ENCODE peak calls at places on chromosomes 6 and 20, in nine cellular contexts. Z is mucosa of descending colon; I is activated effector memory CD4-positive, alpha-beta T cell treated with Interleukin-2 at 50 U/mL for 16 hours; Y is T-cell; A is endothelial cell; E is IMR-90; C is activated CD4-positive, alpha-beta T cell treated with anti-CD3 and anti-CD28 coated beads, Interleukin-2, amount 50 U/mL, for 1 hour; U is GM12892; K is T1000. R is an unnamed sample.

GRCh38 chr6:41157323-41157722 is 3.2 kb upstream of the TREML1 start:
- DNase-seq in A (no peak), C (no peak), K (no peak), U (no peak), Y (no peak), E (no peak), Z (no peak), I (no peak), R (no peak)

GRCh38 chr20:51800769-51801219 is 1.5 kb downstream of the SALL4 start:
- DNase-seq in Y (no peak), E (no peak), Z (no peak), A (no peak), I (no peak), C (no peak), K (no peak), U (no peak), R (peak)

GRCh38 chr20:37797669-37798175 is 103.9 kb downstream of the CTNNBL1 start:
- DNase-seq in Y (no peak), U (no peak), Z (no peak), E (no peak), A (no peak), C (no peak), K (no peak), I (no peak), R (no peak)

GRCh38 chr6:11500008-11500407 is 37.5 kb upstream of the TMEM170B start:
- DNase-seq in A (no peak), Z (no peak), C (no peak), E (peak), K (peak), U (no peak), Y (no peak), I (no peak), R (no peak)

GRCh38 chr6:31792741-31793140 is 2.8 kb downstream of the VARS1 start:
- DNase-seq in I (no peak), A (no peak), K (no peak), Y (no peak), E (peak), U (no peak), C (no peak), Z (no peak), R (no peak)

GRCh38 chr6:16743661-16744210 is 17.5 kb downstream of the ATXN1 start:
- DNase-seq in C (no peak), Z (no peak), A (no peak), K (no peak), Y (no peak), U (no peak), E (no peak), I (no peak), R (no peak)

GRCh38 chr6:127298475-127298874 is 31.8 kb downstream of the RNF146 start:
- DNase-seq in I (no peak), Y (no peak), A (no peak), K (no peak), C (no peak), E (no peak), Z (no peak), U (no peak), R (no peak)

GRCh38 chr20:48986899-48987298 is 59.2 kb upstream of the CSE1L start:
- DNase-seq in Z (no peak), A (no peak), I (no peak), E (no peak), U (no peak), Y (no peak), C (no peak), K (no peak), R (peak)

GRCh38 chr6:44139351-44139743 is 12.0 kb downstream of the TMEM63B start:
- DNase-seq in A (no peak), Z (no peak), I (no peak), Y (no peak), C (no peak), E (no peak), U (no peak), K (no peak), R (no peak)

GRCh38 chr20:44247676-44248419 is 740 bp downstream of the GDAP1L1 start:
- DNase-seq in Y (no peak), A (peak), Z (no peak), K (no peak), I (no peak), C (peak), U (no peak), E (peak), R (peak)

GRCh38 chr6:27020553-27020880 is 227.0 kb upstream of the PRSS16 start:
- DNase-seq in K (no peak), Z (no peak), I (no peak), C (no peak), E (no peak), Y (no peak), U (no peak), A (no peak), R (no peak)